ENCODE peak calls at places on chromosome 17, in nine cellular contexts. U is breast epithelium, M is Peyer's patch, Q is transverse colon, E is body of pancreas, Z is adrenal gland, S is esophagus squamous epithelium, I is A549, X is GM12878. F is an unnamed sample.

GRCh38 chr17:27550291-27550930 is 80.6 kb upstream of the LGALS9 start:
- DNase-seq in S (no peak), U (no peak), Z (no peak), E (no peak), X (no peak), Q (no peak), I (no peak), M (no peak), F (peak; percentile 69)

GRCh38 chr17:9232591-9233270 is 211.4 kb downstream of the NTN1 start:
- DNase-seq in I (no peak), U (no peak), X (no peak), Q (peak; percentile 30), M (no peak), E (no peak), S (no peak), Z (no peak), F (peak; percentile 67)

GRCh38 chr17:28738680-28739384 is 5.0 kb upstream of the TRAF4 start:
- DNase-seq in Q (peak; percentile 61), U (no peak), M (no peak), X (peak; percentile 72), Z (no peak), E (no peak), S (no peak), I (no peak), F (peak; percentile 83)

GRCh38 chr17:40327244-40327666 is 18.3 kb downstream of the RARA start:
- DNase-seq in I (no peak), Q (no peak), S (no peak), Z (no peak), X (no peak), U (no peak), M (no peak), E (no peak), F (peak; percentile 69)

GRCh38 chr17:45428954-45429337 is 3.7 kb downstream of the ARHGAP27 start:
- DNase-seq in U (no peak), I (no peak), Z (peak; percentile 25), M (no peak), Q (no peak), E (no peak), S (no peak), X (no peak), F (peak; percentile 85)

GRCh38 chr17:38325221-38325851 is 18.4 kb downstream of the GPR179 start:
- DNase-seq in U (no peak), X (no peak), S (no peak), I (no peak), Q (no peak), Z (no peak), E (no peak), M (no peak), F (peak; percentile 12)

GRCh38 chr17:1612400-1612799 is 16.2 kb downstream of the SLC43A2 start:
- DNase-seq in X (no peak), U (no peak), M (no peak), E (no peak), I (no peak), S (no peak), Z (no peak), Q (no peak), F (no peak)

GRCh38 chr17:75869282-75870141 is 8.9 kb downstream of the TRIM47 start:
- DNase-seq in U (peak; percentile 61), M (peak; percentile 86), E (no peak), S (no peak), Z (no peak), Q (peak; percentile 71), I (peak; percentile 56), X (no peak), F (no peak)

GRCh38 chr17:36496018-36496789 is 9.7 kb downstream of the ZNHIT3 start:
- DNase-seq in E (no peak), M (no peak), U (no peak), S (no peak), X (no peak), Z (no peak), I (no peak), Q (no peak), F (no peak)

GRCh38 chr17:37301288-37301687 is 74.5 kb upstream of the C17orf78 start:
- DNase-seq in S (no peak), E (peak; percentile 14), Q (no peak), X (no peak), M (no peak), Z (peak; percentile 52), U (no peak), I (peak; percentile 33), F (no peak)

GRCh38 chr17:12402963-12403622 is 262.6 kb upstream of the MYOCD start:
- DNase-seq in S (no peak), M (no peak), U (no peak), Q (no peak), E (no peak), Z (no peak), X (no peak), I (peak; percentile 52), F (no peak)

DNA sequence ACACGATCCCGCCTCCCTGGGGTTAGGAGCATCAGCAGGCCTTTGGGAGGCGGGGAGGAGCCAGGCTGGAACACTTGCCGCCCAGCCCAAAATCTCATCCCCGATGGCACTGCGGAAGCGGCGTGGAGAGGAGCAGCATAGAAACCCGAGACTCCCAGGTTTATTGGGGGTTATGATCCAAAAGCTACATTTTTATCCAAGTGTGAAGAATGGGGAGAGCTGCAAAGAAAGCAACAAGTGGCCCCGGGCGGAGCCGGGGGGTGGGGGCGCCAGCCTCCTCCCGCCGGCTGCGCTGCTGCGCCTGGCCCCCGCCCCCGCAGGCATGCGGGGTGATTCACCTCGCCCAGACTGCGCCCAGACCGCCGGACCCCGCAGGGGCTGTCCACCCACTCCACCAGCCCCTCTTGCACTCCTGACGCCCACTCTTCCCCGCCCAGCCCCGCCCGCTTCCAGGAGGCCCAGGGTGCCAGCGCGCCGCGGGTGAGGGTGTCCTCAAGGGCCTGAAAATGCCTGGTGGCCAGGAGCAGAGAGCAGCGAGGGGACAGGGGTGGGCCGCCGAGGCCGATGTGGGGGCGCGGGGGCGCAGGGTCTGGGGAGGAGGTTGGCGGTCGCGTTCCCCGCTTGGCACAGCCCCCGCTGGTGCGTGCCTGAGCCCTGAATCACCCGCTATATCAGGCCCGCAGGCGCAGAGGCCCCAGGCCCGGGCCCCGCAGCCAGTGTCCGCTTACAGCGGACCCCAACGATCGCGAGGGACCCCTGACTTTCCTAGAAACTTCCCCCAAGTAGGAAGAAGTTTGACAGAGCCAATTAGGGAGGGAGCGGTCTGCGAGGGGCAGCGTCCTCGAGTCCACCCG is 1.4 kb downstream of the CAVIN1 start:
- DNase-seq in S (no peak), E (peak; percentile 22), Q (no peak), I (no peak), U (no peak), X (no peak), M (no peak), Z (peak; percentile 48), F (peak; percentile 78)
- TF ChIP-seq POLR2A in S (no peak), E (no peak), Q (no peak), I (no peak), U (no peak), X (no peak), M (no peak), Z (no peak), F (no peak)

GRCh38 chr17:31320791-31321190 is 631 bp downstream of the EVI2A start:
- DNase-seq in S (no peak), U (no peak), Z (no peak), M (no peak), E (no peak), I (no peak), X (no peak), Q (no peak), F (no peak)

GRCh38 chr17:31318298-31319190 is 2.9 kb downstream of the EVI2A start:
- DNase-seq in Z (peak; percentile 77), S (no peak), I (no peak), E (no peak), X (peak; percentile 63), U (peak; percentile 60), Q (peak; percentile 46), M (no peak), F (peak; percentile 63)

GRCh38 chr17:31321481-31321880 is at the start of gene EVI2A:
- DNase-seq in E (no peak), Q (peak; percentile 42), M (no peak), Z (peak; percentile 24), X (peak; percentile 69), I (no peak), S (no peak), U (no peak), F (peak; percentile 80)

GRCh38 chr17:31320231-31320630 is 1.2 kb downstream of the EVI2A start:
- DNase-seq in X (no peak), S (no peak), U (no peak), I (no peak), E (no peak), Z (no peak), M (no peak), Q (no peak), F (no peak)

DNA sequence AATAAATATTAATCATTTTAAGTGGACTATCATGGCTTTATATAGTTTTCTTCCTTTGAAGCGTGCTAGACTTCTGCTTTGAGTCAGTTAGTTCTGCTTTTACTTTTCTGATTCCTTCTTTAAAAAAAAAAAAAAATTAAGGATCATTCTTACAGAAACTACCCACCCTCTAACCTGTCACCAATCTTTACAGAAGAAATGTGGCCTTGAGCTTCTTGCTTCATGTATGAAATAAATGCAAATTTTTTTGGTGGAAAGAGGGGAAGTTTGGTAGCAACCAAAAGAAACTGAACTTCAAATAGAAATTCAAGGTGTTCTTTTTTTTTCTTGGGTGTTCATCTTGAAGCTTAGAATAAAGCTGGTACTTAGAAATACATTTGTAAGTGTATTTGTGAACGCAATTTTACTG is 2.2 kb downstream of the EVI2A start:
- DNase-seq in E (no peak), X (peak; percentile 72), Q (no peak), M (no peak), S (no peak), Z (no peak), U (no peak), I (no peak), F (no peak)
- H3K4me1 ChIP-seq in E (peaks cover 4% of the 10 kb centered on the region), X (peaks cover 15% of the 10 kb centered on the region), Q (no peaks in the 10 kb centered on the region), M (no peaks in the 10 kb centered on the region), S (no peaks in the 10 kb centered on the region), Z (peaks cover 5% of the 10 kb centered on the region), U (peaks cover 4% of the 10 kb centered on the region), I (peaks cover 2% of the 10 kb centered on the region), F (peaks cover 45% of the 10 kb centered on the region)

GRCh38 chr17:43465049-43465448 is 18.7 kb upstream of the DHX8 start:
- DNase-seq in U (no peak), I (no peak), X (no peak), M (no peak), Z (no peak), S (no peak), Q (no peak), E (no peak), F (no peak)
- TF ChIP-seq POLR2A in U (no peak), I (no peak), X (no peak), M (no peak), Z (no peak), S (no peak), Q (no peak), E (no peak), F (no peak)

GRCh38 chr17:15031971-15032370 is 233.2 kb downstream of the PMP22 start:
- DNase-seq in E (no peak), X (no peak), I (no peak), Q (no peak), S (no peak), Z (no peak), M (no peak), U (no peak), F (no peak)

GRCh38 chr17:15039366-15039765 is 225.8 kb downstream of the PMP22 start:
- DNase-seq in X (no peak), I (no peak), S (no peak), Q (no peak), U (no peak), M (no peak), E (no peak), Z (no peak), F (no peak)

GRCh38 chr17:15038656-15039055 is 226.5 kb downstream of the PMP22 start:
- DNase-seq in E (no peak), U (peak; percentile 23), Q (no peak), S (no peak), M (no peak), X (no peak), I (no peak), Z (no peak), F (no peak)

GRCh38 chr17:15036238-15036637 is 228.9 kb downstream of the PMP22 start:
- DNase-seq in M (no peak), E (no peak), Q (no peak), I (no peak), U (no peak), S (no peak), X (no peak), Z (no peak), F (no peak)
- H3K4me1 ChIP-seq in M (no peaks in the 10 kb centered on the region), E (no peaks in the 10 kb centered on the region), Q (no peaks in the 10 kb centered on the region), I (no peaks in the 10 kb centered on the region), U (no peaks in the 10 kb centered on the region), S (no peaks in the 10 kb centered on the region), X (no peaks in the 10 kb centered on the region), Z (no peaks in the 10 kb centered on the region), F (no peaks in the 10 kb centered on the region)

F was measured in spleen.